ENCODE peak calls at places on chromosomes 16 and 17, in seven cellular contexts. J, K, X, D, C, H and L are unnamed samples.

GRCh38 chr17:53722407-53722806 is 100.3 kb upstream of the KIF2B start:
- DNase-seq in J (no peak), K (peak; percentile 91), X (peak; percentile 98), D (peak; percentile 21), C (no peak), H (no peak), L (peak; percentile 73)

GRCh38 chr17:40283662-40284061 is 4.0 kb upstream of the CDC6 start:
- DNase-seq in J (no peak), K (peak; percentile 88), X (peak; percentile 96), D (no peak), C (no peak), H (peak; percentile 55), L (no peak)

GRCh38 chr17:7606280-7606679 is 8.4 kb downstream of the FXR2 start:
- DNase-seq in J (no peak), K (no peak), X (no peak), D (no peak), C (no peak), H (no peak), L (peak; percentile 26)

GRCh38 chr16:10988164-10988803 is 43.9 kb downstream of the CLEC16A start:
- DNase-seq in J (peak; percentile 51), K (no peak), X (no peak), D (no peak), C (no peak), H (no peak), L (peak; percentile 21)

GRCh38 chr16:6066601-6067000 is 969.0 kb upstream of the EEF2KMT start:
- DNase-seq in J (no peak), K (no peak), X (no peak), D (no peak), C (no peak), H (no peak), L (no peak)

GRCh38 chr17:65190467-65191095 is 53.4 kb downstream of the RGS9 start:
- DNase-seq in J (no peak), K (peak; percentile 67), X (peak; percentile 89), D (no peak), C (no peak), H (no peak), L (no peak)

GRCh38 chr16:82651921-82652601 is 25.3 kb downstream of the CDH13 start:
- DNase-seq in J (no peak), K (peak; percentile 24), X (no peak), D (no peak), C (no peak), H (no peak), L (no peak)

GRCh38 chr17:27446569-27447301 is 9.5 kb upstream of the KSR1 start:
- DNase-seq in J (no peak), K (peak; percentile 93), X (peak; percentile 100), D (no peak), C (no peak), H (peak; percentile 31), L (peak; percentile 21)

GRCh38 chr17:37836593-37836992 is 87.6 kb upstream of the TBC1D3K start:
- DNase-seq in J (no peak), K (no peak), X (no peak), D (no peak), C (no peak), H (no peak), L (no peak)

GRCh38 chr17:65553646-65554567 is 7.5 kb downstream of the AXIN2 start:
- DNase-seq in J (no peak), K (no peak), X (peak; percentile 17), D (no peak), C (no peak), H (no peak), L (no peak)

GRCh38 chr17:42288985-42289862 is 926 bp downstream of the STAT5A start:
- DNase-seq in J (peak; percentile 78), K (no peak), X (no peak), D (no peak), C (no peak), H (no peak), L (no peak)

GRCh38 chr16:27860091-27860490 is 203.4 kb downstream of the GSG1L start:
- DNase-seq in J (no peak), K (no peak), X (no peak), D (no peak), C (no peak), H (no peak), L (no peak)

GRCh38 chr16:54879681-54880080 is 51.0 kb upstream of the IRX5 start:
- DNase-seq in J (no peak), K (no peak), X (no peak), D (no peak), C (no peak), H (no peak), L (no peak)

GRCh38 chr17:63838586-63839184 is 3.8 kb downstream of the SMARCD2 start:
- DNase-seq in J (no peak), K (peak; percentile 20), X (peak; percentile 45), D (no peak), C (no peak), H (peak; percentile 87), L (peak; percentile 35)

GRCh38 chr17:44865921-44866320 is 18.2 kb downstream of the HIGD1B start:
- DNase-seq in J (no peak), K (no peak), X (no peak), D (no peak), C (no peak), H (no peak), L (no peak)

GRCh38 chr16:79542196-79542859 is 58.2 kb downstream of the MAF start:
- DNase-seq in J (no peak), K (no peak), X (no peak), D (no peak), C (no peak), H (peak; percentile 19), L (no peak)

GRCh38 chr17:29972277-29972676 is 30.8 kb downstream of the EFCAB5 start:
- DNase-seq in J (no peak), K (no peak), X (no peak), D (no peak), C (no peak), H (no peak), L (no peak)

GRCh38 chr16:74987027-74987681 is 2.2 kb upstream of the WDR59 start:
- DNase-seq in J (no peak), K (no peak), X (no peak), D (no peak), C (no peak), H (peak; percentile 95), L (no peak)

GRCh38 chr17:36943250-36944220 is 5.2 kb upstream of the AATF start:
- DNase-seq in J (peak; percentile 78), K (no peak), X (no peak), D (no peak), C (no peak), H (no peak), L (no peak)

GRCh38 chr17:68576811-68577551 is 24.2 kb downstream of the FAM20A start:
- DNase-seq in J (no peak), K (peak; percentile 19), X (peak; percentile 25), D (no peak), C (no peak), H (peak; percentile 96), L (no peak)

GRCh38 chr17:45052052-45052772 is 780 bp upstream of the DCAKD start:
- DNase-seq in J (peak; percentile 67), K (peak; percentile 47), X (no peak), D (no peak), C (peak; percentile 39), H (peak; percentile 68), L (peak; percentile 49)

GRCh38 chr16:28125592-28125991 is 62.1 kb upstream of the GSG1L start:
- DNase-seq in J (no peak), K (no peak), X (no peak), D (no peak), C (no peak), H (no peak), L (no peak)

GRCh38 chr17:56929362-56929969 is 15.6 kb upstream of the TRIM25 start:
- DNase-seq in J (no peak), K (no peak), X (no peak), D (no peak), C (no peak), H (peak; percentile 23), L (peak; percentile 68)

DNA sequence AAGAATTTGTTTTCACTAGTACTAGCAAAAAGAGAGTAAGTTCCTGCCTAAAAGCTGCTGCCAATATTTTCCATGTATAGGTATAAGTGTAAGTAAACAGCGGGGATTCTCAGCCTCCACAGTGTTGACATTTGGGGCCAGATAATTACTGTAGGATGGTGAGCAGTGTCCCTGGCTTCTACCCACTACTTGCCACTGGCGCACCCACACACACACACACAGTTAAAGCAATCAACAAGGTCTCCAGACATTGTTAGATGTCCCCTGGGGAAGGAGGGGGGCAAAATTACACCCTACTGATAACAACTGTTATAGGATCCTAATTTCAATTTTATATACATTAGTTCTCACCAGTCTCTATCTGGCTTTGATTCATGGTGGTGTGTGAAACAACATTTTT is 417.0 kb upstream of the PSMD7 start:
- DNase-seq in J (no peak), K (no peak), X (no peak), D (no peak), C (no peak), H (no peak), L (no peak)
- H3K18ac ChIP-seq in J (no peak overlapping the region), K (no peak overlapping the region), X (no peak overlapping the region), D (no peak overlapping the region), C (no peak overlapping the region), H (no peak overlapping the region), L (no peak overlapping the region)

GRCh38 chr17:34401165-34401564 is 38.1 kb upstream of the CCL1 start:
- DNase-seq in J (peak; percentile 25), K (no peak), X (no peak), D (no peak), C (no peak), H (no peak), L (no peak)
- H3K18ac ChIP-seq in J (no peak overlapping the region), K (no peak overlapping the region), X (no peak overlapping the region), D (no peak overlapping the region), C (no peak overlapping the region), H (no peak overlapping the region), L (no peak overlapping the region)

GRCh38 chr16:67865318-67865717 is 7.5 kb upstream of the EDC4 start:
- DNase-seq in J (peak; percentile 65), K (peak; percentile 51), X (peak; percentile 26), D (no peak), C (no peak), H (peak; percentile 54), L (peak; percentile 82)
- H3K18ac ChIP-seq in J (no peak overlapping the region), K (no peak overlapping the region), X (no peak overlapping the region), D (no peak overlapping the region), C (no peak overlapping the region), H (no peak overlapping the region), L (no peak overlapping the region)

GRCh38 chr16:52384378-52384777 is 162.6 kb downstream of the TOX3 start:
- DNase-seq in J (no peak), K (no peak), X (no peak), D (no peak), C (no peak), H (no peak), L (no peak)

GRCh38 chr16:52389045-52389444 is 157.9 kb downstream of the TOX3 start:
- DNase-seq in J (no peak), K (no peak), X (no peak), D (no peak), C (no peak), H (no peak), L (no peak)

GRCh38 chr16:52383071-52383470 is 163.9 kb downstream of the TOX3 start:
- DNase-seq in J (no peak), K (no peak), X (no peak), D (no peak), C (no peak), H (no peak), L (no peak)

GRCh38 chr16:52383640-52384292 is 163.2 kb downstream of the TOX3 start:
- DNase-seq in J (no peak), K (no peak), X (no peak), D (no peak), C (no peak), H (no peak), L (no peak)

DNA sequence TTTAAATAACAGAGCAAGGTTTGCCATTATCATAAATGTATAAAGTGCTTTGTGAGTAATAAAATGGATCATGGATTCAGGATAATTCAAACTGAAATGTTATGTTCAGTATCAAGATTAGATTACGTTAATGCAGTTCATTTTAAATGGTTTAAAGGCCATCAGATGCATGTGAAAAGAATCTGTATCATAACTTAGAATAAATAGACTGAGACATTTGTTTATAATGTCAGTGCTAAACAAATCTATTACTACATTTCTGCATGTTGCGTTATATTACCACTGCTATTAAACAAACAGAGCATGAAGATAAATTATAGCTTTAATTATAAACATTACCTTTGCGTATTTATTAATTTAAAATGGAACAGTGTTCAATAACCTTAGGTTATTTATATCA is 160.2 kb downstream of the TOX3 start:
- DNase-seq in J (no peak), K (no peak), X (no peak), D (no peak), C (no peak), H (no peak), L (no peak)
- H3K18ac ChIP-seq in J (no peak overlapping the region), K (no peak overlapping the region), X (no peak overlapping the region), D (no peak overlapping the region), C (no peak overlapping the region), H (no peak overlapping the region), L (no peak overlapping the region)